ENCODE peak calls at places on chromosomes 16 and 17, in five cellular contexts. J is K562, S is GM12891, X is HepG2, F is GM12878. Y is an unnamed sample.

GRCh38 chr17:64984776-64985521 is 65.7 kb upstream of the LRRC37A3 start:
- DNase-seq in F (no peak), J (peak), S (no peak), X (peak), Y (no peak)

GRCh38 chr17:79850571-79851460 is 11.6 kb upstream of the CBX4 start:
- DNase-seq in F (no peak), J (peak), X (no peak), S (no peak), Y (no peak)

GRCh38 chr16:84383106-84383505 is 14.8 kb downstream of the ATP2C2 start:
- DNase-seq in S (no peak), X (no peak), F (no peak), J (no peak), Y (no peak)

GRCh38 chr16:17173134-17173729 is 297.5 kb downstream of the XYLT1 start:
- DNase-seq in X (peak), J (no peak), F (no peak), S (no peak), Y (no peak)

GRCh38 chr16:4086153-4086552 is 30.1 kb downstream of the ADCY9 start:
- DNase-seq in X (no peak), F (no peak), S (no peak), J (no peak), Y (no peak)

GRCh38 chr16:15494231-15494630 is 59.8 kb downstream of the BMERB1 start:
- DNase-seq in F (no peak), J (peak), S (no peak), X (peak), Y (no peak)

GRCh38 chr16:77430360-77430759 is 4.5 kb downstream of the ADAMTS18 start:
- DNase-seq in J (no peak), F (no peak), S (no peak), X (no peak), Y (no peak)

GRCh38 chr17:44314869-44315661 is 6.7 kb downstream of the RUNDC3A start:
- DNase-seq in X (no peak), F (no peak), S (peak), J (peak), Y (peak)

GRCh38 chr16:71347146-71347545 is 11.4 kb upstream of the CALB2 start:
- DNase-seq in S (no peak), J (no peak), X (no peak), F (no peak), Y (no peak)

GRCh38 chr16:86925067-86925791 is 346.9 kb downstream of the FOXL1 start:
- DNase-seq in X (no peak), S (no peak), F (no peak), J (peak), Y (no peak)

GRCh38 chr16:16175296-16175695 is 48.0 kb downstream of the ABCC6 start:
- DNase-seq in F (no peak), J (no peak), X (no peak), S (no peak), Y (no peak)

GRCh38 chr16:12293017-12293618 is 316.6 kb downstream of the SNX29 start:
- DNase-seq in X (no peak), F (no peak), S (no peak), J (peak), Y (no peak)

DNA sequence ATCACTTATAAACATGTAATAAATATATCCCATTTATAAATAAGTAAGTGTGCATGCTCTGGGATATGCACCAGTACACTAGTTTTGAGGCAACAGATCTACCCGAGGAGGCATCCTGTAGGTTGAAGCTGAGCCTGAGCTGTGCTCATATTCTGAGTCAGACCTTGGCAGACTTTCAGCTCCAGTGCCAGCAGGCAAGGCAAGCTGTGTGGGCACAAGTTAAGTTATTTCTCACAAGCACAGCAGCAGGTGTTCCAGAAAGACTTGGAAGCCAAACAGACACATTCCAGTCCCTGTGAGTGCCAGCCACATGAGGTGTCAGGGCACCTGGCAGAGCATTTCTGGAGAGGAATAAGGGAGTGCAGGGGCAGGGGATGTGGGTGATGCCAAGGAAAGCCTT is 1.3 kb upstream of the CLEC19A start:
- DNase-seq in S (no peak), F (no peak), J (no peak), X (no peak), Y (no peak)
- TF ChIP-seq TAF1 in S (no peak), F (no peak), J (no peak), X (no peak), Y (no peak)

GRCh38 chr17:31524926-31525800 is 133.7 kb downstream of the RAB11FIP4 start:
- DNase-seq in S (peak), F (no peak), X (peak), J (peak), Y (peak)
- TF ChIP-seq POLR2AphosphoS5 in S (no peak), F (no peak), X (no peak), J (no peak), Y (no peak)

GRCh38 chr17:56910509-56911235 is 3.2 kb downstream of the TRIM25 start:
- DNase-seq in S (no peak), J (no peak), X (no peak), F (no peak), Y (no peak)
- TF ChIP-seq POLR2A in S (no peak), J (no peak), X (no peak), F (no peak), Y (no peak)

GRCh38 chr17:32265896-32266388 is 310 bp downstream of the RHBDL3 start:
- DNase-seq in S (no peak), J (no peak), F (no peak), X (no peak), Y (no peak)

GRCh38 chr17:32264823-32265191 is 825 bp upstream of the RHBDL3 start:
- DNase-seq in X (no peak), S (no peak), J (no peak), F (no peak), Y (no peak)

GRCh38 chr17:32265192-32265895 is at the start of gene RHBDL3:
- DNase-seq in J (no peak), S (no peak), F (no peak), X (no peak), Y (no peak)

GRCh38 chr17:32267690-32268205 is 2.1 kb downstream of the RHBDL3 start:
- DNase-seq in J (no peak), F (no peak), X (no peak), S (no peak), Y (no peak)

DNA sequence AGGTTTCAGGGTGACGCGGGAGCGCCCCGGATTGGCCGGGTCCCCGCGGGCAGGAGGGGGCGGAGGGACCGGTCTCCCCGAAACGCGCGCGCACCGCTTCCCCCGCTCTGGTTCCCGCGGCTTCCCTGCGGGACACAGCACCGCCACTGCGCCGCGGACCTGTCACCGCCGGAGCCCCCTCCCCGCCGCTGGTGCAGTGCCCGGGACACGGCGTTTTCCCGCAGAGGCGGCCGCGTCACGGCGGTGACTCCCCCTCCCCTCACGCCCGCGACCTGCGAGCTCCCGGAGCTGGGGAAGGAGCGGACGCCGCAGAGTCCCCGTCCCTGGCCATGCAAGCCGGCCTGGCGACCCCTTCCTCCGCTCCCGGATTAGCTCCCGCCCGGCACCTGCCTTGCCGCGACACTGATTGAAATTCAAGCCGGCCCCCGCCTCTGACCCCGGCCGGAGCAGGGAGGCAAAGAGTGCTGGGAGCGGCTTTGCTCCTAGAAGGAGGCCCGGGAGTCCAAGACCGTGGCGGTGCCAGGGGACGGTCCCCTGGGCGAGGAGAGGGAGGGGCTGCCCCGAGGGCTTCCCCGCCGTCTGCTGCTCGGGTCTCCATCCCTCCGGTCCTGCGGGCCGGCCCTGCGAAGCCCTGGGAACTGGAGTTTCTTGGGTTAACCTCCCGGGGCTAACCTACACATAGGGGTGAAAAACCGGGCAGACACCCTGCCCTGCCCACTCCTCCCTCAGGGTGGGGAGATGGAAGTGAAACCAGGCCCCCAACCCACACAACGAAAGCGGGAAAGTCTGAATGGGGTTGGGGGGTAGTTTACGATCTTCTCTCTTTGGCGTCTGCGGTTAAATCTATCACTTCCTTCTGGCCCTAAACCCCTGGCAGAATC is 997 bp downstream of the RHBDL3 start:
- DNase-seq in S (no peak), F (no peak), J (no peak), X (no peak), Y (no peak)
- TF ChIP-seq TAF1 in S (no peak), F (no peak), J (no peak), X (no peak), Y (no peak)